ENCODE peak calls at places on chromosomes 11 and 22, in six cellular contexts. One of them, this sample, is unnamed.

GRCh38 chr11:111652184-111652583 is 49.9 kb downstream of the SIK2 start:
- DNase-seq in NAMALWA: no peak
- DNase-seq in Kasumi-1: no peak
- DNase-seq in activated naive CD8-positive, alpha-beta T cell treated with anti-CD3 and anti-CD28 coated beads, Interleukin-2, amount 10 ng/mL, durations not matched to agents 7 days and 5 days: no peak
- DNase-seq in naive thymus-derived CD8-positive, alpha-beta T cell: no peak
- DNase-seq in stimulated activated CD8-positive, alpha-beta memory T cell treated with anti-CD3 and anti-CD28 coated beads, Interleukin-7, amount 100 ng/mL, for 48 hours: no peak
- DNase-seq in this sample: no peak

GRCh38 chr11:102293873-102294601 is 23.2 kb upstream of the BIRC3 start:
- DNase-seq in NAMALWA: peak
- DNase-seq in Kasumi-1: peak
- DNase-seq in activated naive CD8-positive, alpha-beta T cell treated with anti-CD3 and anti-CD28 coated beads, Interleukin-2, amount 10 ng/mL, durations not matched to agents 7 days and 5 days: no peak
- DNase-seq in naive thymus-derived CD8-positive, alpha-beta T cell: peak
- DNase-seq in stimulated activated CD8-positive, alpha-beta memory T cell treated with anti-CD3 and anti-CD28 coated beads, Interleukin-7, amount 100 ng/mL, for 48 hours: no peak
- DNase-seq in this sample: peak

GRCh38 chr11:111707039-111707690 is 59.0 kb downstream of the PPP2R1B start:
- DNase-seq in NAMALWA: no peak
- DNase-seq in Kasumi-1: no peak
- DNase-seq in activated naive CD8-positive, alpha-beta T cell treated with anti-CD3 and anti-CD28 coated beads, Interleukin-2, amount 10 ng/mL, durations not matched to agents 7 days and 5 days: no peak
- DNase-seq in naive thymus-derived CD8-positive, alpha-beta T cell: no peak
- DNase-seq in stimulated activated CD8-positive, alpha-beta memory T cell treated with anti-CD3 and anti-CD28 coated beads, Interleukin-7, amount 100 ng/mL, for 48 hours: no peak
- DNase-seq in this sample: no peak

GRCh38 chr22:24445481-24446290 is 18.3 kb downstream of the ADORA2A start:
- DNase-seq in NAMALWA: no peak
- DNase-seq in Kasumi-1: no peak
- DNase-seq in activated naive CD8-positive, alpha-beta T cell treated with anti-CD3 and anti-CD28 coated beads, Interleukin-2, amount 10 ng/mL, durations not matched to agents 7 days and 5 days: no peak
- DNase-seq in naive thymus-derived CD8-positive, alpha-beta T cell: no peak
- DNase-seq in stimulated activated CD8-positive, alpha-beta memory T cell treated with anti-CD3 and anti-CD28 coated beads, Interleukin-7, amount 100 ng/mL, for 48 hours: no peak
- DNase-seq in this sample: peak

GRCh38 chr11:34757026-34757451 is 136.1 kb downstream of the EHF start:
- DNase-seq in NAMALWA: no peak
- DNase-seq in Kasumi-1: no peak
- DNase-seq in activated naive CD8-positive, alpha-beta T cell treated with anti-CD3 and anti-CD28 coated beads, Interleukin-2, amount 10 ng/mL, durations not matched to agents 7 days and 5 days: no peak
- DNase-seq in naive thymus-derived CD8-positive, alpha-beta T cell: no peak
- DNase-seq in stimulated activated CD8-positive, alpha-beta memory T cell treated with anti-CD3 and anti-CD28 coated beads, Interleukin-7, amount 100 ng/mL, for 48 hours: no peak
- DNase-seq in this sample: no peak

GRCh38 chr11:122175316-122175715 is 59.3 kb upstream of the BLID start:
- DNase-seq in NAMALWA: no peak
- DNase-seq in Kasumi-1: no peak
- DNase-seq in activated naive CD8-positive, alpha-beta T cell treated with anti-CD3 and anti-CD28 coated beads, Interleukin-2, amount 10 ng/mL, durations not matched to agents 7 days and 5 days: no peak
- DNase-seq in naive thymus-derived CD8-positive, alpha-beta T cell: no peak
- DNase-seq in stimulated activated CD8-positive, alpha-beta memory T cell treated with anti-CD3 and anti-CD28 coated beads, Interleukin-7, amount 100 ng/mL, for 48 hours: no peak
- DNase-seq in this sample: no peak

GRCh38 chr11:1823376-1824220 is 11.2 kb upstream of the SYT8 start:
- DNase-seq in NAMALWA: no peak
- DNase-seq in Kasumi-1: no peak
- DNase-seq in activated naive CD8-positive, alpha-beta T cell treated with anti-CD3 and anti-CD28 coated beads, Interleukin-2, amount 10 ng/mL, durations not matched to agents 7 days and 5 days: no peak
- DNase-seq in naive thymus-derived CD8-positive, alpha-beta T cell: no peak
- DNase-seq in stimulated activated CD8-positive, alpha-beta memory T cell treated with anti-CD3 and anti-CD28 coated beads, Interleukin-7, amount 100 ng/mL, for 48 hours: no peak
- DNase-seq in this sample: no peak

GRCh38 chr11:114813216-114813615 is 134.9 kb downstream of the NXPE2 start:
- DNase-seq in NAMALWA: no peak
- DNase-seq in Kasumi-1: no peak
- DNase-seq in activated naive CD8-positive, alpha-beta T cell treated with anti-CD3 and anti-CD28 coated beads, Interleukin-2, amount 10 ng/mL, durations not matched to agents 7 days and 5 days: no peak
- DNase-seq in naive thymus-derived CD8-positive, alpha-beta T cell: no peak
- DNase-seq in stimulated activated CD8-positive, alpha-beta memory T cell treated with anti-CD3 and anti-CD28 coated beads, Interleukin-7, amount 100 ng/mL, for 48 hours: no peak
- DNase-seq in this sample: no peak

GRCh38 chr11:45527898-45528297 is 137.5 kb downstream of the CHST1 start:
- DNase-seq in NAMALWA: no peak
- DNase-seq in Kasumi-1: peak
- DNase-seq in activated naive CD8-positive, alpha-beta T cell treated with anti-CD3 and anti-CD28 coated beads, Interleukin-2, amount 10 ng/mL, durations not matched to agents 7 days and 5 days: no peak
- DNase-seq in naive thymus-derived CD8-positive, alpha-beta T cell: no peak
- DNase-seq in stimulated activated CD8-positive, alpha-beta memory T cell treated with anti-CD3 and anti-CD28 coated beads, Interleukin-7, amount 100 ng/mL, for 48 hours: no peak
- DNase-seq in this sample: peak

GRCh38 chr11:76664578-76665061 is 5.9 kb downstream of the LRRC32 start:
- DNase-seq in NAMALWA: peak
- DNase-seq in Kasumi-1: peak
- DNase-seq in activated naive CD8-positive, alpha-beta T cell treated with anti-CD3 and anti-CD28 coated beads, Interleukin-2, amount 10 ng/mL, durations not matched to agents 7 days and 5 days: peak
- DNase-seq in naive thymus-derived CD8-positive, alpha-beta T cell: no peak
- DNase-seq in stimulated activated CD8-positive, alpha-beta memory T cell treated with anti-CD3 and anti-CD28 coated beads, Interleukin-7, amount 100 ng/mL, for 48 hours: no peak
- DNase-seq in this sample: no peak

GRCh38 chr22:30430933-30431332 is 5.4 kb downstream of the MTFP1 start:
- DNase-seq in NAMALWA: no peak
- DNase-seq in Kasumi-1: no peak
- DNase-seq in activated naive CD8-positive, alpha-beta T cell treated with anti-CD3 and anti-CD28 coated beads, Interleukin-2, amount 10 ng/mL, durations not matched to agents 7 days and 5 days: no peak
- DNase-seq in naive thymus-derived CD8-positive, alpha-beta T cell: no peak
- DNase-seq in stimulated activated CD8-positive, alpha-beta memory T cell treated with anti-CD3 and anti-CD28 coated beads, Interleukin-7, amount 100 ng/mL, for 48 hours: no peak
- DNase-seq in this sample: no peak

GRCh38 chr11:72391638-72392423 is 42.5 kb downstream of the CLPB start:
- DNase-seq in NAMALWA: no peak
- DNase-seq in Kasumi-1: no peak
- DNase-seq in activated naive CD8-positive, alpha-beta T cell treated with anti-CD3 and anti-CD28 coated beads, Interleukin-2, amount 10 ng/mL, durations not matched to agents 7 days and 5 days: no peak
- DNase-seq in naive thymus-derived CD8-positive, alpha-beta T cell: no peak
- DNase-seq in stimulated activated CD8-positive, alpha-beta memory T cell treated with anti-CD3 and anti-CD28 coated beads, Interleukin-7, amount 100 ng/mL, for 48 hours: no peak
- DNase-seq in this sample: no peak

GRCh38 chr22:39232806-39233735 is 11.7 kb downstream of the PDGFB start:
- DNase-seq in NAMALWA: no peak
- DNase-seq in Kasumi-1: no peak
- DNase-seq in activated naive CD8-positive, alpha-beta T cell treated with anti-CD3 and anti-CD28 coated beads, Interleukin-2, amount 10 ng/mL, durations not matched to agents 7 days and 5 days: no peak
- DNase-seq in naive thymus-derived CD8-positive, alpha-beta T cell: no peak
- DNase-seq in stimulated activated CD8-positive, alpha-beta memory T cell treated with anti-CD3 and anti-CD28 coated beads, Interleukin-7, amount 100 ng/mL, for 48 hours: no peak
- DNase-seq in this sample: no peak

GRCh38 chr11:120511116-120511803 is at the start of gene GRIK4:
- DNase-seq in NAMALWA: peak
- DNase-seq in Kasumi-1: peak
- DNase-seq in activated naive CD8-positive, alpha-beta T cell treated with anti-CD3 and anti-CD28 coated beads, Interleukin-2, amount 10 ng/mL, durations not matched to agents 7 days and 5 days: peak
- DNase-seq in naive thymus-derived CD8-positive, alpha-beta T cell: peak
- DNase-seq in stimulated activated CD8-positive, alpha-beta memory T cell treated with anti-CD3 and anti-CD28 coated beads, Interleukin-7, amount 100 ng/mL, for 48 hours: peak
- DNase-seq in this sample: peak

GRCh38 chr11:17581036-17581731 is 34.1 kb downstream of the OTOG start:
- DNase-seq in NAMALWA: no peak
- DNase-seq in Kasumi-1: no peak
- DNase-seq in activated naive CD8-positive, alpha-beta T cell treated with anti-CD3 and anti-CD28 coated beads, Interleukin-2, amount 10 ng/mL, durations not matched to agents 7 days and 5 days: no peak
- DNase-seq in naive thymus-derived CD8-positive, alpha-beta T cell: no peak
- DNase-seq in stimulated activated CD8-positive, alpha-beta memory T cell treated with anti-CD3 and anti-CD28 coated beads, Interleukin-7, amount 100 ng/mL, for 48 hours: no peak
- DNase-seq in this sample: no peak

GRCh38 chr11:65560555-65561418 is 2.6 kb upstream of the LTBP3 start:
- DNase-seq in NAMALWA: no peak
- DNase-seq in Kasumi-1: no peak
- DNase-seq in activated naive CD8-positive, alpha-beta T cell treated with anti-CD3 and anti-CD28 coated beads, Interleukin-2, amount 10 ng/mL, durations not matched to agents 7 days and 5 days: peak
- DNase-seq in naive thymus-derived CD8-positive, alpha-beta T cell: no peak
- DNase-seq in stimulated activated CD8-positive, alpha-beta memory T cell treated with anti-CD3 and anti-CD28 coated beads, Interleukin-7, amount 100 ng/mL, for 48 hours: no peak
- DNase-seq in this sample: no peak

GRCh38 chr22:43014062-43014875 is 680 bp downstream of the PACSIN2 start:
- DNase-seq in NAMALWA: peak
- DNase-seq in Kasumi-1: no peak
- DNase-seq in activated naive CD8-positive, alpha-beta T cell treated with anti-CD3 and anti-CD28 coated beads, Interleukin-2, amount 10 ng/mL, durations not matched to agents 7 days and 5 days: peak
- DNase-seq in naive thymus-derived CD8-positive, alpha-beta T cell: peak
- DNase-seq in stimulated activated CD8-positive, alpha-beta memory T cell treated with anti-CD3 and anti-CD28 coated beads, Interleukin-7, amount 100 ng/mL, for 48 hours: no peak
- DNase-seq in this sample: peak

GRCh38 chr11:121478895-121479281 is 26.1 kb upstream of the SORL1-AS1 start:
- DNase-seq in NAMALWA: no peak
- DNase-seq in Kasumi-1: no peak
- DNase-seq in activated naive CD8-positive, alpha-beta T cell treated with anti-CD3 and anti-CD28 coated beads, Interleukin-2, amount 10 ng/mL, durations not matched to agents 7 days and 5 days: no peak
- DNase-seq in naive thymus-derived CD8-positive, alpha-beta T cell: no peak
- DNase-seq in stimulated activated CD8-positive, alpha-beta memory T cell treated with anti-CD3 and anti-CD28 coated beads, Interleukin-7, amount 100 ng/mL, for 48 hours: no peak
- DNase-seq in this sample: peak

GRCh38 chr11:121841487-121842167 is 274.4 kb downstream of the BLID start:
- DNase-seq in NAMALWA: no peak
- DNase-seq in Kasumi-1: no peak
- DNase-seq in activated naive CD8-positive, alpha-beta T cell treated with anti-CD3 and anti-CD28 coated beads, Interleukin-2, amount 10 ng/mL, durations not matched to agents 7 days and 5 days: no peak
- DNase-seq in naive thymus-derived CD8-positive, alpha-beta T cell: no peak
- DNase-seq in stimulated activated CD8-positive, alpha-beta memory T cell treated with anti-CD3 and anti-CD28 coated beads, Interleukin-7, amount 100 ng/mL, for 48 hours: no peak
- DNase-seq in this sample: no peak

GRCh38 chr11:65504671-65505433 is 6.0 kb downstream of the MALAT1 start:
- DNase-seq in NAMALWA: peak
- DNase-seq in Kasumi-1: no peak
- DNase-seq in activated naive CD8-positive, alpha-beta T cell treated with anti-CD3 and anti-CD28 coated beads, Interleukin-2, amount 10 ng/mL, durations not matched to agents 7 days and 5 days: no peak
- DNase-seq in naive thymus-derived CD8-positive, alpha-beta T cell: no peak
- DNase-seq in stimulated activated CD8-positive, alpha-beta memory T cell treated with anti-CD3 and anti-CD28 coated beads, Interleukin-7, amount 100 ng/mL, for 48 hours: no peak
- DNase-seq in this sample: peak

GRCh38 chr11:79362821-79363220 is 78.0 kb downstream of the TENM4 start:
- DNase-seq in NAMALWA: no peak
- DNase-seq in Kasumi-1: no peak
- DNase-seq in activated naive CD8-positive, alpha-beta T cell treated with anti-CD3 and anti-CD28 coated beads, Interleukin-2, amount 10 ng/mL, durations not matched to agents 7 days and 5 days: no peak
- DNase-seq in naive thymus-derived CD8-positive, alpha-beta T cell: no peak
- DNase-seq in stimulated activated CD8-positive, alpha-beta memory T cell treated with anti-CD3 and anti-CD28 coated beads, Interleukin-7, amount 100 ng/mL, for 48 hours: no peak
- DNase-seq in this sample: no peak

GRCh38 chr11:26976389-26976788 is 17.5 kb upstream of the FIBIN start:
- DNase-seq in NAMALWA: no peak
- DNase-seq in Kasumi-1: no peak
- DNase-seq in activated naive CD8-positive, alpha-beta T cell treated with anti-CD3 and anti-CD28 coated beads, Interleukin-2, amount 10 ng/mL, durations not matched to agents 7 days and 5 days: no peak
- DNase-seq in naive thymus-derived CD8-positive, alpha-beta T cell: no peak
- DNase-seq in stimulated activated CD8-positive, alpha-beta memory T cell treated with anti-CD3 and anti-CD28 coated beads, Interleukin-7, amount 100 ng/mL, for 48 hours: no peak
- DNase-seq in this sample: no peak

GRCh38 chr22:23302171-23303002 is 122.1 kb downstream of the BCR start:
- DNase-seq in NAMALWA: no peak
- DNase-seq in Kasumi-1: no peak
- DNase-seq in activated naive CD8-positive, alpha-beta T cell treated with anti-CD3 and anti-CD28 coated beads, Interleukin-2, amount 10 ng/mL, durations not matched to agents 7 days and 5 days: peak
- DNase-seq in naive thymus-derived CD8-positive, alpha-beta T cell: no peak
- DNase-seq in stimulated activated CD8-positive, alpha-beta memory T cell treated with anti-CD3 and anti-CD28 coated beads, Interleukin-7, amount 100 ng/mL, for 48 hours: no peak
- DNase-seq in this sample: peak

GRCh38 chr22:30362632-30363281 is 6.0 kb downstream of the CCDC157 start:
- DNase-seq in NAMALWA: no peak
- DNase-seq in Kasumi-1: no peak
- DNase-seq in activated naive CD8-positive, alpha-beta T cell treated with anti-CD3 and anti-CD28 coated beads, Interleukin-2, amount 10 ng/mL, durations not matched to agents 7 days and 5 days: no peak
- DNase-seq in naive thymus-derived CD8-positive, alpha-beta T cell: no peak
- DNase-seq in stimulated activated CD8-positive, alpha-beta memory T cell treated with anti-CD3 and anti-CD28 coated beads, Interleukin-7, amount 100 ng/mL, for 48 hours: no peak
- DNase-seq in this sample: no peak

GRCh38 chr11:94295534-94295933 is 8.8 kb upstream of the IZUMO1R start:
- DNase-seq in NAMALWA: no peak
- DNase-seq in Kasumi-1: no peak
- DNase-seq in activated naive CD8-positive, alpha-beta T cell treated with anti-CD3 and anti-CD28 coated beads, Interleukin-2, amount 10 ng/mL, durations not matched to agents 7 days and 5 days: no peak
- DNase-seq in naive thymus-derived CD8-positive, alpha-beta T cell: no peak
- DNase-seq in stimulated activated CD8-positive, alpha-beta memory T cell treated with anti-CD3 and anti-CD28 coated beads, Interleukin-7, amount 100 ng/mL, for 48 hours: no peak
- DNase-seq in this sample: no peak

GRCh38 chr22:48475661-48476345 is 1351.9 kb downstream of the BRD1 start:
- DNase-seq in NAMALWA: no peak
- DNase-seq in Kasumi-1: no peak
- DNase-seq in activated naive CD8-positive, alpha-beta T cell treated with anti-CD3 and anti-CD28 coated beads, Interleukin-2, amount 10 ng/mL, durations not matched to agents 7 days and 5 days: no peak
- DNase-seq in naive thymus-derived CD8-positive, alpha-beta T cell: no peak
- DNase-seq in stimulated activated CD8-positive, alpha-beta memory T cell treated with anti-CD3 and anti-CD28 coated beads, Interleukin-7, amount 100 ng/mL, for 48 hours: no peak
- DNase-seq in this sample: no peak

GRCh38 chr11:95299078-95299611 is 68.1 kb upstream of the SESN3 start:
- DNase-seq in NAMALWA: no peak
- DNase-seq in Kasumi-1: no peak
- DNase-seq in activated naive CD8-positive, alpha-beta T cell treated with anti-CD3 and anti-CD28 coated beads, Interleukin-2, amount 10 ng/mL, durations not matched to agents 7 days and 5 days: no peak
- DNase-seq in naive thymus-derived CD8-positive, alpha-beta T cell: peak
- DNase-seq in stimulated activated CD8-positive, alpha-beta memory T cell treated with anti-CD3 and anti-CD28 coated beads, Interleukin-7, amount 100 ng/mL, for 48 hours: no peak
- DNase-seq in this sample: no peak

GRCh38 chr11:30254307-30255298 is 23.8 kb downstream of the FSHB start:
- DNase-seq in NAMALWA: no peak
- DNase-seq in Kasumi-1: no peak
- DNase-seq in activated naive CD8-positive, alpha-beta T cell treated with anti-CD3 and anti-CD28 coated beads, Interleukin-2, amount 10 ng/mL, durations not matched to agents 7 days and 5 days: no peak
- DNase-seq in naive thymus-derived CD8-positive, alpha-beta T cell: no peak
- DNase-seq in stimulated activated CD8-positive, alpha-beta memory T cell treated with anti-CD3 and anti-CD28 coated beads, Interleukin-7, amount 100 ng/mL, for 48 hours: no peak
- DNase-seq in this sample: no peak

This sample was measured in NB4.